ENCODE peak calls at places on chromosomes 13 and 19, in eight cellular contexts. I is HCT116, M is SK-N-SH, F is HL-60, S is Panc1, Q is HepG2, H is K562, A is GM12878. N is an unnamed sample.

GRCh38 chr19:49567722-49568454 is 12.5 kb downstream of the NOSIP start:
- DNase-seq in Q (no peak), H (peak; percentile 50), I (no peak), A (no peak), M (no peak), F (no peak), S (no peak), N (no peak)

GRCh38 chr19:42471554-42472249 is 29.0 kb upstream of the CXCL17 start:
- DNase-seq in S (no peak), Q (no peak), M (no peak), I (no peak), F (no peak), H (no peak), A (no peak), N (peak; percentile 60)

GRCh38 chr13:101979825-101980224 is 422.0 kb downstream of the FGF14 start:
- DNase-seq in A (no peak), Q (no peak), H (no peak), S (no peak), I (no peak), M (peak; percentile 34), F (no peak), N (no peak)

GRCh38 chr19:47028372-47028672 is 8.7 kb downstream of the NPAS1 start:
- DNase-seq in Q (no peak), S (no peak), F (no peak), A (no peak), I (no peak), M (peak; percentile 78), H (no peak), N (peak; percentile 64)

GRCh38 chr13:111295896-111296295 is 24.5 kb upstream of the TEX29 start:
- DNase-seq in F (no peak), S (no peak), Q (no peak), A (no peak), H (no peak), M (no peak), I (no peak), N (no peak)

GRCh38 chr19:18392417-18392816 is 5.0 kb downstream of the LRRC25 start:
- DNase-seq in A (no peak), M (no peak), S (no peak), H (peak; percentile 62), F (no peak), Q (no peak), I (no peak), N (no peak)

GRCh38 chr13:90686438-90686837 is 661.0 kb upstream of the MIR17HG start:
- DNase-seq in M (no peak), A (no peak), F (no peak), I (no peak), H (no peak), S (no peak), Q (no peak), N (no peak)

GRCh38 chr19:36939153-36939552 is 23.0 kb downstream of the ZNF568 start:
- DNase-seq in A (no peak), F (no peak), H (no peak), M (peak; percentile 17), S (no peak), Q (no peak), I (no peak), N (peak; percentile 52)

GRCh38 chr19:7515091-7515470 is 822 bp upstream of the ZNF358 start:
- DNase-seq in S (no peak), F (no peak), Q (no peak), A (no peak), M (no peak), I (no peak), H (no peak), N (no peak)

GRCh38 chr19:42081584-42082258 is 5.8 kb downstream of the ZNF574 start:
- DNase-seq in I (no peak), M (peak; percentile 57), F (no peak), S (peak; percentile 20), Q (peak; percentile 57), H (no peak), A (no peak), N (peak; percentile 46)

GRCh38 chr13:94710881-94711560 is 1.3 kb downstream of the SOX21 start:
- DNase-seq in M (peak; percentile 86), Q (no peak), F (no peak), A (no peak), S (no peak), I (no peak), H (peak; percentile 54), N (peak; percentile 62)

GRCh38 chr13:40665061-40665753 is 1.2 kb downstream of the FOXO1 start:
- DNase-seq in F (no peak), Q (no peak), H (peak; percentile 36), S (no peak), M (peak; percentile 57), I (no peak), A (no peak), N (peak; percentile 47)

GRCh38 chr19:485583-486236 is 10.6 kb upstream of the MADCAM1 start:
- DNase-seq in Q (peak; percentile 88), I (no peak), M (peak; percentile 12), H (no peak), A (no peak), S (no peak), F (no peak), N (no peak)

GRCh38 chr13:100789481-100789880 is 114.9 kb upstream of the TMTC4 start:
- DNase-seq in A (no peak), I (no peak), S (no peak), M (no peak), H (no peak), F (no peak), Q (peak; percentile 20), N (no peak)

GRCh38 chr13:98528663-98529064 is 48.2 kb downstream of the STK24 start:
- DNase-seq in S (no peak), M (no peak), F (no peak), A (no peak), I (no peak), Q (no peak), H (no peak), N (no peak)

GRCh38 chr13:68110178-68110768 is 880.1 kb upstream of the PCDH9 start:
- DNase-seq in F (no peak), M (no peak), H (no peak), S (no peak), I (no peak), A (no peak), Q (no peak), N (no peak)

DNA sequence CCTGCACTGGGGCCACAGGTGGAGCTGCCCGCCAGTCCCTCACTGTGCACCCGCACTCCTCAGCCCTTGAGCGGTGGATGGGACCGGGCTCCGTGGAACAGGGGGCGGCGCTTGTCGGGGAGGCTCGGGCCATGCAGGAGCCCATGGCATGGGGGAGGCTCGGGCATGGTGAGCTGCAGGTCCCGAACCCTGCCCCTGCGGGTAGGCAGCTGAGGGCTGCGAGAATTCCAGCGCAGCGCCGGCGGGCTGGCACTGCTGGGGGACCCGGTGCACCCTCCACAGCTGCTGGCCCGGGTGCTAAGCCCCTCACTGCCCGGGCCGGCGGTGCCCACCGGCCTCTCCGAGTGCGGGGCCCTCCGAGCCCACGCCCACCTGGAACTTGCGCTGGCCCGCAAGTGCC is 877.5 kb upstream of the PCDH9 start:
- DNase-seq in Q (no peak), A (no peak), S (no peak), F (no peak), M (no peak), I (no peak), H (no peak), N (no peak)
- TF ChIP-seq POLR2AphosphoS5 in Q (no peak), A (no peak), S (no peak), F (no peak), M (no peak), I (no peak), H (no peak), N (no peak)

DNA sequence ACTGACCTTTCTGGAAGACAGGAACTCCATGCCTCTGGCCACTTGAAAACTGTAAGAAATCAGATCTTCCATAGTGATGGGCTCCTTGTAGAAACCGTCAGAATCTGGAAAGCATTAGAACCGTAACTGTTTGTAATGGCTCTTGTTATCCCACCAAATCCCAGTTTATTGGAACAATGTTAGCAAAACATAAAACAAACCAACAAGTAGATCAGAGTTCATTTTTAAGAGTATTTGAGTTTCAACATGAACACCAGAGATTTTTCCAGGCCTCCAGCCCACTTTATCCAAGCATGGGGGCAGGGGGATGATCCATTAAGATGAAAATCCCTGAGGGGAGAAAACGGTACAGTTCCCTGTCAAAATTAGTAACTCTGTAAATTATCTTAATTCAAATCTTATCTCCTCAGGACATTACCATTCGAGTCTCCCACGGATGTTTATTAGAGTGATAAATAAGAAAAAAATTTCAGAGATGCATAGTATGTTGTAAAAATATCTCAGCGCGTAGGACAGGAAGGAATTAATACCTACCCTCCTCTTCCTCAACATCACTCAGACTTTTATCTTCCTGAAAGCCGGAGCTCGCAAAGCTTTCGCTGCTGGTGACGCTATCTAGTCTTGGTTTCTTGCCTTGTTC is 172.6 kb downstream of the FLT1 start:
- DNase-seq in H (no peak), F (no peak), Q (no peak), A (no peak), M (peak; percentile 37), S (no peak), I (no peak), N (no peak)
- TF ChIP-seq REST in H (no peak), F (no peak), Q (no peak), A (no peak), M (no peak), S (no peak), I (no peak), N (no peak)

DNA sequence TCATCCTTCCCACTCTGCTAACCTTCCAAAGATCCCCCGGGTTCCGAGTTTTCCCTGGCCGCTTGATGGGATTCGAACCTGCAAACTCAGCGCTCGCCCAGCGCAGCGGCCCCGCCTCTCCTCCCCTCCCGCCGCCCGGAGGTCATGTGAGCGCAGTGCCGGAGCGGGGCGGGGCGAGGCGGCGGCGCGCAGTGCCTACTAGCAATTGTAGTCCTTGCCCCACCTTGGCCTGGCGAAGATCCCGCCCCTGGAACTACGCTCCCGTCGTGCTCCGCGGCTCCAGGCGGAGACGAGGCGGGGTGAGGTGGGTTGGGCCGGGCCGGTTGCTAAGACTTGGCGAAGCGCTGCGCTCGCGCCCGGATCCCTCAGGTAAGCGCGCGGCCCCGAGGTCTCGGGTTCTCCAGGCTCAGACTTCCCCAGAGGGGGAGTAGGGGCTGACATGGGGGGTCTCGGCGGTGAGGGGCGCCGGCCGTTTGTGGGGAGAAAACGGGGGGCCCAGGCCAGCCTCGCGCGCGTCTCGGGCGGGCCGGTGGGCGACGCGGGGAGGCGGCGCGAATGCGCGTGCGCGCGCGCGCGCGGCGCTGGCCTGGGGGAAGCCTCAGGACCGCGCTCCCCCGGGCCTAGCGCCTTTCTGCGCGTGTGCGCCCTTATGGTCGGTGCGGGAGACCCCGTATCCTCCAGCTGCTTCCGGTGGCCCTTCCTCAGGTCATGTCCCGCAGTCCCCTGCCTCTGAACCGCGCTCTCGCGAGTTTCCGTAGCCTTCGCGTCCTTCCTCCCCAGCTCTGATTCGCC is at the start of the genes ADAT3 and SCAMP4:
- DNase-seq in S (peak; percentile 84), F (peak; percentile 99), Q (peak; percentile 94), I (peak; percentile 98), M (peak; percentile 98), A (peak; percentile 94), H (peak; percentile 95), N (peak; percentile 99)
- TF ChIP-seq POLR2AphosphoS5 in S (peak; percentile 83), F (peak; percentile 28), Q (peak; percentile 77), I (peak; percentile 90), M (peak; percentile 78), A (peak; percentile 43), H (peak; percentile 69), N (peak; percentile 80)

DNA sequence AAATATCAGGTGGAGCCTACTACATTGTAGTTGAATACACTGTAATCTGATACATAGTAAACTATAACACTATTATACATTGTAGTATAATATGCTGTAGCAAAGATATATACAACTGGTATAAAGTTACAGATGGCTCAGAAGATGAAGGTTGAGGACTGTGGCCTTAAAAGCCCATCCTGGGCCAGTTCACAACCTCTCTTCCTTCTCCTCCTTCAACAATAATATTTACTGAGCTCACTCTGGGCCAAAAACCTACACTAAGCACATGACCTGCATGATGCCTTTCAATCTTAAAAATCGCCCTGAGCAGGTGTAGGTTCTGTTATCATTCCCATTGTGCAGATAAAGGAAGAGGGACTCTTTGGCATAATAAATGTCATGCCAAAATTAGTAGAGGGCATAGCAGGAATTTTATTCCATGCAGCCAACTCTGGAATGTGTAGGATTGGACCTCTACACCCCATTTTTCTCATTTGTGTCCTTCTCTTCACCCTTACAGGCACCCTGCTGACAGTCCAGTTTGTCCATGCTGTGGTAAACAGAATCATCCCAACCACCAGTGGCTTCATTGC is 14.6 kb upstream of the SIN3B start:
- DNase-seq in Q (no peak), A (no peak), F (no peak), S (no peak), H (no peak), I (no peak), M (no peak), N (peak; percentile 19)
- TF ChIP-seq REST in Q (no peak), A (no peak), F (no peak), S (no peak), H (no peak), I (no peak), M (no peak), N (no peak)